ENCODE peak calls at places on chromosomes 16 and 17, in eight cellular contexts. L is A549, K is lung, R is progenitor cell of endocrine pancreas, A is GM13977, B is OCI-LY7, W is lower leg skin, N is PC-9. M is an unnamed sample.

GRCh38 chr16:2771496-2772402 is 5.3 kb downstream of the ELOB start:
- DNase-seq in L (no peak), K (no peak), R (no peak), A (no peak), B (no peak), W (no peak), N (no peak), M (no peak)

GRCh38 chr16:68961778-68962402 is 118.6 kb downstream of the TANGO6 start:
- DNase-seq in L (no peak), K (no peak), R (no peak), A (no peak), B (no peak), W (no peak), N (no peak), M (no peak)

GRCh38 chr17:301681-302299 is 50.8 kb downstream of the RPH3AL start:
- DNase-seq in L (no peak), K (no peak), R (no peak), A (no peak), B (no peak), W (no peak), N (no peak), M (no peak)

GRCh38 chr16:31215287-31216115 is 1.4 kb downstream of the PYDC1 start:
- DNase-seq in L (peak; percentile 91), K (peak; percentile 56), R (peak; percentile 39), A (peak; percentile 78), B (no peak), W (peak; percentile 86), N (peak; percentile 79), M (peak; percentile 69)

GRCh38 chr16:48000622-48001021 is 155.2 kb downstream of the ABCC12 start:
- DNase-seq in L (no peak), K (no peak), R (no peak), A (no peak), B (no peak), W (no peak), N (no peak), M (no peak)

GRCh38 chr17:82236142-82236971 is 7.5 kb downstream of the SLC16A3 start:
- DNase-seq in L (peak; percentile 80), K (no peak), R (peak; percentile 59), A (peak; percentile 77), B (peak; percentile 78), W (peak; percentile 94), N (peak; percentile 63), M (peak; percentile 69)

GRCh38 chr17:15914400-15915165 is 30.3 kb upstream of the ADORA2B start:
- DNase-seq in L (no peak), K (no peak), R (no peak), A (no peak), B (no peak), W (peak; percentile 45), N (no peak), M (no peak)

GRCh38 chr17:18990331-18990730 is 14.2 kb downstream of the FAM83G start:
- DNase-seq in L (no peak), K (no peak), R (no peak), A (no peak), B (no peak), W (no peak), N (no peak), M (no peak)

GRCh38 chr17:6480325-6480675 is 36.0 kb downstream of the PIMREG start:
- DNase-seq in L (no peak), K (no peak), R (no peak), A (no peak), B (no peak), W (no peak), N (no peak), M (no peak)

GRCh38 chr17:67280279-67280678 is 35.3 kb upstream of the HELZ start:
- DNase-seq in L (no peak), K (no peak), R (no peak), A (no peak), B (no peak), W (no peak), N (no peak), M (no peak)

DNA sequence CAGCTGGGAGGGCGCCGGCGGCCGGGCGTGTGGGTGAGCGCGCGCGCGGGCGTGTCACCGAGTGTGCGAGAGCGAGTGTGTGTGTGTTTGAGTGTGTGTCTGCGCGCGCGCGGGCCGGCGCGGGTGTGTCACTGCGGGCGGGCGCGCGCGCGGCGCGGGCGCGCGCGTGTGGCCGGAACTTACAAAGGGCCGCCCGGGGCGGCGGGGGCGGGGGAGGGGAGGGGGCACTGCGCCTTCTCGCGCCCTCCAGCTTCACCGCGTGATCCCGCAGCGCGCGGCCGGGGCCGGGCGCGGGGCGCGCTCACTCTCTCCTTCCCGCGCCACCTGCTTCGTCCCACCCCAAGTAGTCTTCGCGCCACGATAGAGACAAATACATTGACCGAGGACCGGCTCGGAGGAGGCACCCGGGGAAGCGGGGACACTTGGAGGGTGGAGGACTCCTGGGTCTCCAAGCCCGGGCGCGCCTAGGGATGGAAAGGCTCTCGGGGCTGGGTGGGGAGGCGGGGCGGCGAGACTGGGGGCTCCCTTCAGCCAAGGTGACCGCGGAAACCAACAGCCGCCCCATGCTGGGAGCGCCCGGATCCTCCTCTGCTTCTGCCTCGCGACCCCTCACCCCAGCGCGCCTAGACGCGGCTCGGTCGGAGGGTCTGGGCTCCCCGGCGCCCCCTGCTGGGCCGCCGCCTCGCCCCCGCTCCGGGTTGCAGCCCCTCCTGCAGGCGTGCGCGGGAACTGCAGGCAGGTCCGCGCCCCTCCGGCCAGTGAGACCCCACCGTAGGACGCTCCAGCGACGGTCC is at the start of gene SRCIN1:
- DNase-seq in L (peak; percentile 70), K (no peak), R (peak; percentile 67), A (peak; percentile 84), B (peak; percentile 72), W (peak; percentile 88), N (peak; percentile 40), M (peak; percentile 72)
- TF ChIP-seq CTCF in L (peak; percentile 100), K (peak; percentile 43), R (peak; percentile 100), A (peak; percentile 100), B (peak; percentile 99), W (peak; percentile 20), N (peak; percentile 99), M (peak; percentile 96)

GRCh38 chr16:25135239-25135878 is 23.8 kb downstream of the LCMT1 start:
- DNase-seq in L (peak; percentile 15), K (no peak), R (no peak), A (no peak), B (no peak), W (no peak), N (no peak), M (no peak)
- TF ChIP-seq CTCF in L (peak; percentile 15), K (no peak), R (no peak), A (no peak), B (peak; percentile 19), W (no peak), N (peak; percentile 42), M (no peak)

GRCh38 chr17:50133028-50133768 is 3.2 kb upstream of the SAMD14 start:
- DNase-seq in L (no peak), K (no peak), R (no peak), A (no peak), B (no peak), W (no peak), N (peak; percentile 33), M (no peak)

GRCh38 chr17:50136096-50136687 is 6.2 kb upstream of the SAMD14 start:
- DNase-seq in L (no peak), K (no peak), R (no peak), A (no peak), B (no peak), W (no peak), N (no peak), M (no peak)

GRCh38 chr17:50135316-50136095 is 5.5 kb upstream of the SAMD14 start:
- DNase-seq in L (no peak), K (no peak), R (no peak), A (no peak), B (no peak), W (no peak), N (no peak), M (no peak)

GRCh38 chr17:50133769-50134099 is 3.8 kb upstream of the SAMD14 start:
- DNase-seq in L (no peak), K (no peak), R (no peak), A (no peak), B (no peak), W (no peak), N (no peak), M (peak; percentile 44)

GRCh38 chr17:50134206-50135110 is 4.5 kb upstream of the SAMD14 start:
- DNase-seq in L (no peak), K (no peak), R (no peak), A (no peak), B (no peak), W (no peak), N (no peak), M (no peak)
- TF ChIP-seq CTCF in L (no peak), K (no peak), R (no peak), A (no peak), B (no peak), W (no peak), N (no peak), M (no peak)

DNA sequence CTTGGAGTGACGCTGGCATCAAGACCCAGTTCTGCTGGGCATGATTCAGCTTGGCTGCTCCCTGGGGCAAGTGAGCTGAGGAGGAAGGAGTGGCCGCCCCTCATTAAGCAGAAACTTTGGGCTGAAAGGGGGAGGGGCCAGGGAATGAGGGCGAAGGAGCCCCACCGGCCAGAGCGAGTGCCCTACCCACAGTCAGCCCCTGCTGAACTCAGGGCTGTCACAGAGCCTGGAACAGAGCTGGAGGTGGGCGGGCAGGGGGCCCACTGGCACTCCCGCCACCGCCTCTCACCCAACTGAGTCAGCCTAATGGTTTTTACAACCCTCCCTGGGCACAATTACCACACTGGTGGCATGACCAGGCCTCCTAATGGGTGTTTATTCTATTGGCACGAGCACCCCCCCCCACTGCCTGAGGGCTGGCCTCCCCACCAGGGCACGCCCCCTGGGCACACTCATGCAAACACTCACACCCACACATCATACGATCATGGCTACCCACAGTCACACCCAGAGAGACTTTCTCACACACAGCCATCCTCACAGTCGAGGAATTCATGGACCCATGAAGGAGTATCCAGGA is 19.2 kb downstream of the UNC119 start:
- DNase-seq in L (no peak), K (no peak), R (no peak), A (no peak), B (no peak), W (no peak), N (no peak), M (no peak)
- TF ChIP-seq CTCF in L (no peak), K (no peak), R (no peak), A (no peak), B (no peak), W (no peak), N (no peak), M (no peak)

GRCh38 chr16:52861614-52862022 is 191.1 kb downstream of the CHD9NB start:
- DNase-seq in L (no peak), K (no peak), R (peak; percentile 17), A (no peak), B (no peak), W (no peak), N (no peak), M (peak; percentile 11)
- TF ChIP-seq CTCF in L (peak; percentile 38), K (no peak), R (peak; percentile 71), A (no peak), B (no peak), W (no peak), N (no peak), M (peak; percentile 40)

GRCh38 chr16:83992624-83993023 is 24.6 kb downstream of the NECAB2 start:
- DNase-seq in L (no peak), K (no peak), R (no peak), A (no peak), B (no peak), W (no peak), N (no peak), M (no peak)
- TF ChIP-seq CTCF in L (no peak), K (no peak), R (no peak), A (no peak), B (no peak), W (no peak), N (no peak), M (no peak)

GRCh38 chr16:78630102-78630501 is 530.6 kb downstream of the WWOX start:
- DNase-seq in L (no peak), K (no peak), R (no peak), A (no peak), B (no peak), W (no peak), N (no peak), M (no peak)
- TF ChIP-seq CTCF in L (no peak), K (no peak), R (no peak), A (no peak), B (no peak), W (no peak), N (no peak), M (no peak)